ENCODE peak calls at places on chromosomes 3 and 15, in eight cellular contexts. J is neural crest cell; D is endothelial cell; A is MM.1S; M is epithelial cell of esophagus; Q is cardiac muscle cell; C is OCI-LY7; U is CD8-positive, alpha-beta T cell. B is an unnamed sample.

GRCh38 chr3:108407858-108408257 is 102.5 kb downstream of the MYH15 start:
- DNase-seq in A (no peak), M (no peak), D (no peak), C (peak; percentile 11), J (no peak), U (no peak), Q (no peak), B (no peak)

GRCh38 chr3:16280671-16281070 is 15.7 kb downstream of the OXNAD1 start:
- DNase-seq in U (no peak), A (no peak), J (no peak), C (no peak), M (no peak), Q (no peak), D (no peak), B (no peak)

GRCh38 chr3:66863205-66864135 is 134.6 kb upstream of the KBTBD8 start:
- DNase-seq in C (no peak), A (peak; percentile 63), U (no peak), D (no peak), M (no peak), J (no peak), Q (no peak), B (no peak)

GRCh38 chr3:61562042-61562809 is 855 bp downstream of the PTPRG start:
- DNase-seq in D (peak; percentile 49), A (no peak), Q (peak; percentile 32), C (no peak), M (no peak), J (peak; percentile 14), U (no peak), B (no peak)

GRCh38 chr15:57598346-57598745 is 6.6 kb downstream of the MYZAP start:
- DNase-seq in M (no peak), C (no peak), A (no peak), Q (no peak), D (no peak), J (no peak), U (no peak), B (no peak)

GRCh38 chr3:12046406-12046805 is 42.2 kb downstream of the SYN2 start:
- DNase-seq in Q (no peak), D (no peak), A (no peak), J (no peak), C (no peak), U (no peak), M (peak; percentile 6), B (no peak)

GRCh38 chr3:161395115-161395514 is 23.8 kb upstream of the SPTSSB start:
- DNase-seq in J (no peak), D (no peak), U (peak; percentile 21), A (peak; percentile 78), M (no peak), Q (no peak), C (no peak), B (no peak)

GRCh38 chr3:36937492-36937891 is 7.4 kb downstream of the TRANK1 start:
- DNase-seq in J (no peak), D (no peak), U (no peak), M (no peak), C (no peak), Q (no peak), A (no peak), B (no peak)

GRCh38 chr15:48394172-48394571 is 62.9 kb downstream of the DUT start:
- DNase-seq in A (no peak), Q (no peak), U (no peak), J (no peak), D (no peak), M (no peak), C (no peak), B (no peak)

GRCh38 chr3:194574639-194575483 is 58.4 kb downstream of the TMEM44 start:
- DNase-seq in A (no peak), U (no peak), M (peak; percentile 85), Q (peak; percentile 72), D (no peak), J (no peak), C (no peak), B (no peak)

GRCh38 chr15:60918234-60918964 is 310.7 kb downstream of the RORA start:
- DNase-seq in U (no peak), M (peak; percentile 62), D (no peak), C (no peak), J (no peak), Q (no peak), A (no peak), B (no peak)

GRCh38 chr15:57025264-57025939 is 107.0 kb downstream of the TCF12 start:
- DNase-seq in U (no peak), D (no peak), J (no peak), A (no peak), M (peak; percentile 77), Q (peak; percentile 64), C (no peak), B (no peak)

GRCh38 chr3:128006061-128006470 is 46.2 kb upstream of the SEC61A1 start:
- DNase-seq in U (no peak), C (no peak), D (no peak), M (no peak), A (no peak), Q (no peak), J (peak; percentile 21), B (no peak)

GRCh38 chr3:149198611-149199010 is 23.0 kb downstream of the CP start:
- DNase-seq in C (no peak), J (no peak), U (no peak), A (no peak), Q (no peak), M (no peak), D (no peak), B (no peak)

GRCh38 chr3:142930510-142930909 is 33.0 kb downstream of the PAQR9 start:
- DNase-seq in M (no peak), A (no peak), C (no peak), J (no peak), Q (no peak), D (no peak), U (no peak), B (no peak)

GRCh38 chr3:25385807-25386512 is 42.1 kb upstream of the RARB start:
- DNase-seq in D (no peak), C (no peak), M (no peak), U (no peak), Q (peak; percentile 5), J (no peak), A (no peak), B (no peak)

GRCh38 chr3:35187908-35188307 is 451.4 kb upstream of the ARPP21 start:
- DNase-seq in A (no peak), C (no peak), Q (peak; percentile 32), U (no peak), D (no peak), M (no peak), J (no peak), B (no peak)

GRCh38 chr15:85010472-85011209 is 29.0 kb downstream of the PDE8A start:
- DNase-seq in J (no peak), A (no peak), C (peak; percentile 62), D (no peak), M (no peak), U (no peak), Q (peak; percentile 34), B (no peak)

GRCh38 chr15:48703544-48703943 is 58.0 kb upstream of the FBN1 start:
- DNase-seq in J (no peak), C (no peak), D (no peak), Q (no peak), A (no peak), U (no peak), M (peak; percentile 20), B (no peak)

GRCh38 chr15:80201256-80202015 is 48.6 kb downstream of the FAH start:
- DNase-seq in C (no peak), U (no peak), J (no peak), M (no peak), D (no peak), Q (no peak), A (no peak), B (no peak)

GRCh38 chr3:14465425-14465824 is 63.0 kb downstream of the SLC6A6 start:
- DNase-seq in A (no peak), Q (no peak), C (no peak), U (no peak), M (no peak), J (no peak), D (no peak), B (no peak)

GRCh38 chr3:169966951-169967915 is 626 bp downstream of the SEC62 start:
- DNase-seq in D (peak; percentile 69), Q (peak; percentile 71), C (peak; percentile 54), A (peak; percentile 43), J (no peak), M (peak; percentile 66), U (peak; percentile 42), B (no peak)

GRCh38 chr3:59754456-59754855 is 704.6 kb upstream of the CFAP20DC start:
- DNase-seq in J (no peak), C (no peak), U (no peak), D (no peak), Q (no peak), M (no peak), A (no peak), B (no peak)

GRCh38 chr3:106795553-106795952 is 581.7 kb upstream of the CCDC54 start:
- DNase-seq in M (no peak), C (no peak), Q (no peak), A (no peak), J (no peak), D (no peak), U (no peak), B (no peak)

GRCh38 chr15:92011611-92012367 is 158.3 kb downstream of the SLCO3A1 start:
- DNase-seq in U (no peak), A (no peak), C (peak; percentile 57), J (no peak), Q (peak; percentile 6), M (peak; percentile 61), D (no peak), B (no peak)
- TF ChIP-seq CTCF in U (no peak), A (no peak), C (no peak), J (no peak), Q (no peak), M (no peak), D (no peak), B (no peak)

GRCh38 chr3:38707730-38708129 is 58.2 kb upstream of the SCN5A start:
- DNase-seq in M (peak; percentile 15), A (no peak), D (peak; percentile 21), J (no peak), U (no peak), C (peak; percentile 5), Q (no peak), B (no peak)
- TF ChIP-seq CTCF in M (peak; percentile 42), A (peak; percentile 30), D (no peak), J (peak; percentile 32), U (no peak), C (peak; percentile 70), Q (peak; percentile 41), B (peak; percentile 35)

GRCh38 chr3:9947025-9947995 is 4.9 kb downstream of the PRRT3 start:
- DNase-seq in M (peak; percentile 86), C (no peak), Q (peak; percentile 78), J (peak; percentile 55), U (no peak), A (no peak), D (peak; percentile 75), B (peak; percentile 90)
- TF ChIP-seq CTCF in M (peak; percentile 40), C (no peak), Q (peak; percentile 71), J (peak; percentile 59), U (no peak), A (no peak), D (peak; percentile 41), B (peak; percentile 72)

DNA sequence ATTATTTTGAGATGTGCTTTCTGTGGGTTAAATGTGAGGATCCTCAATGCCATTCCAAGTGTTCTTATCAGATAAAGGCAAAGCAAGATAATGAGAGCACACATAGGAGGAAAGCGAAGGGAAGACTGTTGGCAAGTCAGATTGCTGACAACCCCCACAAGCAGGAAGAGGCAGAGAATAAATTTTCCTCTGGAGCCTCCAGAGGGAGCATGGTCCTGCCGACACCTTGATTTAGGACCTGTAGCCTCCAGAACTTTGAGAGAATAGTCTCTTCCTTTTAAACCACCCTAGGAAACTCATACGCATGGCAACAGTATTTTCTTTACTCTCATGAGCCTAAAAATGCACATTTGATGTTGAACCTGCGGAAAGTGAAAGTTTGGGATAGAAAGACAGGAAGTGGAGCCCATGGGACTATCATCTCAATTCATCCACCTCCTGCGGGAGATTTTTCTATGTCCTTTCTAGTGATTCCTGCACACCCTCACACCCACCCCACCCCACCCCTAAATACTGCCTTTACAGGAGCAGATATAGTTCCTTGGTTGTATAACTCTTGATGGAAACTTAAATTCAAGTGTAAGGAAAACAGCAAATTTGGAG is 116.7 kb upstream of the LPP start:
- DNase-seq in A (no peak), M (peak; percentile 45), U (no peak), J (no peak), C (no peak), D (peak; percentile 12), Q (peak; percentile 71), B (no peak)
- TF ChIP-seq CTCF in A (no peak), M (peak; percentile 34), U (no peak), J (peak; percentile 58), C (peak; percentile 27), D (peak; percentile 20), Q (peak; percentile 56), B (peak; percentile 76)